ENCODE peak calls at places on chromosomes 7 and 10, in five cellular contexts. F is HTR-8/SVneo; Q is T-cell; P is ACHN; Z is activated naive CD8-positive, alpha-beta T cell treated with anti-CD3 and anti-CD28 coated beads for 36 hours. G is an unnamed sample.

GRCh38 chr7:11193131-11193867 is 219.6 kb downstream of the PHF14 start:
- DNase-seq in F (no peak), Q (no peak), P (no peak), Z (no peak), G (no peak)

GRCh38 chr10:18795549-18795948 is 136.3 kb downstream of the ARL5B start:
- DNase-seq in F (no peak), Q (no peak), P (no peak), Z (no peak), G (no peak)

GRCh38 chr10:73857446-73857845 is 16.9 kb downstream of the CAMK2G start:
- DNase-seq in F (no peak), Q (no peak), P (peak), Z (peak), G (no peak)

GRCh38 chr7:44602576-44602910 is 3.9 kb upstream of the OGDH start:
- DNase-seq in F (no peak), Q (no peak), P (no peak), Z (no peak), G (no peak)

GRCh38 chr7:101634196-101634717 is 5.2 kb upstream of the MYL10 start:
- DNase-seq in F (no peak), Q (no peak), P (no peak), Z (no peak), G (no peak)

GRCh38 chr7:12032146-12032545 is 178.9 kb upstream of the TMEM106B start:
- DNase-seq in F (no peak), Q (no peak), P (peak), Z (no peak), G (no peak)

GRCh38 chr7:22477876-22478450 is 22.0 kb downstream of the STEAP1B start:
- DNase-seq in F (no peak), Q (no peak), P (no peak), Z (no peak), G (no peak)

GRCh38 chr10:219731-220472 is 84.6 kb downstream of the ZMYND11 start:
- DNase-seq in F (no peak), Q (no peak), P (no peak), Z (no peak), G (no peak)

GRCh38 chr7:26865094-26865388 is 651 bp upstream of the SKAP2 start:
- DNase-seq in F (no peak), Q (no peak), P (no peak), Z (no peak), G (no peak)

GRCh38 chr7:155962968-155963300 is 150.7 kb upstream of the SHH start:
- DNase-seq in F (no peak), Q (no peak), P (no peak), Z (no peak), G (no peak)

GRCh38 chr10:101221479-101222246 is 7.6 kb downstream of the LBX1 start:
- DNase-seq in F (no peak), Q (no peak), P (no peak), Z (no peak), G (no peak)

GRCh38 chr7:6175642-6176041 is 96.8 kb downstream of the CYTH3 start:
- DNase-seq in F (no peak), Q (no peak), P (no peak), Z (no peak), G (peak)

GRCh38 chr7:63065684-63066083 is 933.0 kb upstream of the ZNF722 start:
- DNase-seq in F (no peak), Q (no peak), P (no peak), Z (no peak), G (no peak)

GRCh38 chr7:42222891-42223290 is 14.1 kb downstream of the GLI3 start:
- DNase-seq in F (no peak), Q (no peak), P (no peak), Z (no peak), G (no peak)

GRCh38 chr10:16965740-16966447 is 148.7 kb upstream of the RSU1 start:
- DNase-seq in F (peak), Q (no peak), P (peak), Z (no peak), G (peak)

GRCh38 chr10:77267703-77268630 is 369.6 kb downstream of the KCNMA1 start:
- DNase-seq in F (no peak), Q (no peak), P (no peak), Z (no peak), G (no peak)

GRCh38 chr7:11969627-11970026 is 137.6 kb upstream of the THSD7A start:
- DNase-seq in F (no peak), Q (no peak), P (no peak), Z (no peak), G (no peak)

GRCh38 chr7:30707391-30708351 is 25.4 kb upstream of the CRHR2 start:
- DNase-seq in F (no peak), Q (no peak), P (no peak), Z (no peak), G (no peak)

GRCh38 chr10:100828744-100829102 is 83.3 kb downstream of the PAX2 start:
- DNase-seq in F (no peak), Q (no peak), P (no peak), Z (peak), G (no peak)

GRCh38 chr10:14146005-14146404 is 184.7 kb downstream of the FRMD4A start:
- DNase-seq in F (no peak), Q (no peak), P (no peak), Z (no peak), G (peak)

GRCh38 chr7:44264221-44264956 is 61.0 kb downstream of the CAMK2B start:
- DNase-seq in F (peak), Q (no peak), P (no peak), Z (no peak), G (no peak)

GRCh38 chr7:49774459-49775064 is 1.1 kb downstream of the VWC2 start:
- DNase-seq in F (no peak), Q (no peak), P (no peak), Z (no peak), G (no peak)

GRCh38 chr10:95513941-95514392 is 47.2 kb downstream of the SORBS1 start:
- DNase-seq in F (peak), Q (no peak), P (peak), Z (no peak), G (peak)

G was measured in lung microvascular endothelial cell.